ENCODE peak calls at places on chromosomes 2 and 18, in nine cellular contexts. One of them, this sample, is unnamed.

GRCh38 chr2:229869226-229869625 is 52.6 kb downstream of the TRIP12 start:
- DNase-seq in CD8-positive, alpha-beta T cell: no peak
- DNase-seq in left lung: no peak
- DNase-seq in right atrium auricular region: no peak
- DNase-seq in transverse colon: no peak
- DNase-seq in cardiac fibroblast: no peak
- DNase-seq in PC-9: no peak
- DNase-seq in fibroblast of the aortic adventitia: no peak
- DNase-seq in colonic mucosa: no peak
- DNase-seq in this sample: no peak

GRCh38 chr2:37367984-37368383 is 23.6 kb downstream of the QPCT start:
- DNase-seq in CD8-positive, alpha-beta T cell: no peak
- DNase-seq in PC-9: no peak
- DNase-seq in colonic mucosa: no peak
- DNase-seq in transverse colon: no peak
- DNase-seq in cardiac fibroblast: no peak
- DNase-seq in left lung: no peak
- DNase-seq in fibroblast of the aortic adventitia: no peak
- DNase-seq in right atrium auricular region: no peak
- DNase-seq in this sample: no peak

GRCh38 chr2:196442211-196442610 is 197.3 kb upstream of the CCDC150 start:
- DNase-seq in colonic mucosa: no peak
- DNase-seq in right atrium auricular region: no peak
- DNase-seq in left lung: no peak
- DNase-seq in transverse colon: no peak
- DNase-seq in cardiac fibroblast: no peak
- DNase-seq in fibroblast of the aortic adventitia: peak; percentile 27
- DNase-seq in CD8-positive, alpha-beta T cell: no peak
- DNase-seq in PC-9: no peak
- DNase-seq in this sample: no peak

GRCh38 chr2:42450136-42450535 is 43.6 kb downstream of the KCNG3 start:
- DNase-seq in CD8-positive, alpha-beta T cell: no peak
- DNase-seq in left lung: no peak
- DNase-seq in colonic mucosa: no peak
- DNase-seq in right atrium auricular region: no peak
- DNase-seq in PC-9: peak; percentile 69
- DNase-seq in cardiac fibroblast: no peak
- DNase-seq in fibroblast of the aortic adventitia: no peak
- DNase-seq in transverse colon: no peak
- DNase-seq in this sample: no peak

GRCh38 chr18:46624127-46624526 is 32.9 kb downstream of the LOXHD1 start:
- DNase-seq in PC-9: no peak
- DNase-seq in colonic mucosa: no peak
- DNase-seq in cardiac fibroblast: no peak
- DNase-seq in right atrium auricular region: peak; percentile 4
- DNase-seq in CD8-positive, alpha-beta T cell: no peak
- DNase-seq in left lung: no peak
- DNase-seq in fibroblast of the aortic adventitia: no peak
- DNase-seq in transverse colon: no peak
- DNase-seq in this sample: no peak

GRCh38 chr2:118185210-118186109 is 97.2 kb downstream of the INSIG2 start:
- DNase-seq in left lung: peak; percentile 92
- DNase-seq in right atrium auricular region: peak; percentile 81
- DNase-seq in transverse colon: peak; percentile 58
- DNase-seq in PC-9: peak; percentile 67
- DNase-seq in CD8-positive, alpha-beta T cell: no peak
- DNase-seq in fibroblast of the aortic adventitia: peak; percentile 41
- DNase-seq in colonic mucosa: peak; percentile 59
- DNase-seq in cardiac fibroblast: peak; percentile 33
- DNase-seq in this sample: peak; percentile 25

GRCh38 chr2:229027353-229028115 is 243.6 kb downstream of the PID1 start:
- DNase-seq in fibroblast of the aortic adventitia: no peak
- DNase-seq in left lung: no peak
- DNase-seq in cardiac fibroblast: no peak
- DNase-seq in transverse colon: no peak
- DNase-seq in CD8-positive, alpha-beta T cell: no peak
- DNase-seq in right atrium auricular region: no peak
- DNase-seq in PC-9: no peak
- DNase-seq in colonic mucosa: no peak
- DNase-seq in this sample: peak; percentile 5

GRCh38 chr2:146240376-146240775 is 1604.5 kb upstream of the ACVR2A start:
- DNase-seq in CD8-positive, alpha-beta T cell: no peak
- DNase-seq in transverse colon: no peak
- DNase-seq in fibroblast of the aortic adventitia: peak; percentile 15
- DNase-seq in colonic mucosa: no peak
- DNase-seq in PC-9: no peak
- DNase-seq in left lung: no peak
- DNase-seq in right atrium auricular region: no peak
- DNase-seq in cardiac fibroblast: no peak
- DNase-seq in this sample: no peak

GRCh38 chr2:62410926-62411456 is 95.0 kb downstream of the TMEM17 start:
- DNase-seq in right atrium auricular region: no peak
- DNase-seq in transverse colon: no peak
- DNase-seq in fibroblast of the aortic adventitia: no peak
- DNase-seq in colonic mucosa: no peak
- DNase-seq in left lung: no peak
- DNase-seq in CD8-positive, alpha-beta T cell: no peak
- DNase-seq in cardiac fibroblast: no peak
- DNase-seq in PC-9: peak; percentile 75
- DNase-seq in this sample: peak; percentile 4

GRCh38 chr2:41928593-41928992 is 119.2 kb upstream of the PKDCC start:
- DNase-seq in cardiac fibroblast: peak; percentile 82
- DNase-seq in colonic mucosa: no peak
- DNase-seq in transverse colon: no peak
- DNase-seq in right atrium auricular region: no peak
- DNase-seq in fibroblast of the aortic adventitia: peak; percentile 75
- DNase-seq in PC-9: peak; percentile 96
- DNase-seq in left lung: no peak
- DNase-seq in CD8-positive, alpha-beta T cell: no peak
- DNase-seq in this sample: peak; percentile 87

GRCh38 chr2:263774-264492 is at the start of gene SH3YL1:
- DNase-seq in fibroblast of the aortic adventitia: peak; percentile 11
- DNase-seq in cardiac fibroblast: peak; percentile 19
- DNase-seq in colonic mucosa: peak; percentile 88
- DNase-seq in transverse colon: peak; percentile 88
- DNase-seq in right atrium auricular region: no peak
- DNase-seq in left lung: peak; percentile 93
- DNase-seq in PC-9: peak; percentile 71
- DNase-seq in CD8-positive, alpha-beta T cell: peak; percentile 38
- DNase-seq in this sample: no peak

GRCh38 chr2:84297155-84297554 is 161.9 kb downstream of the SUCLG1 start:
- DNase-seq in transverse colon: peak; percentile 77
- DNase-seq in PC-9: peak; percentile 50
- DNase-seq in fibroblast of the aortic adventitia: no peak
- DNase-seq in cardiac fibroblast: no peak
- DNase-seq in colonic mucosa: peak; percentile 74
- DNase-seq in left lung: no peak
- DNase-seq in CD8-positive, alpha-beta T cell: no peak
- DNase-seq in right atrium auricular region: no peak
- DNase-seq in this sample: no peak

GRCh38 chr2:38775921-38776225 is 2.1 kb upstream of the GEMIN6 start:
- DNase-seq in PC-9: no peak
- DNase-seq in right atrium auricular region: no peak
- DNase-seq in cardiac fibroblast: no peak
- DNase-seq in CD8-positive, alpha-beta T cell: no peak
- DNase-seq in left lung: no peak
- DNase-seq in colonic mucosa: no peak
- DNase-seq in transverse colon: no peak
- DNase-seq in fibroblast of the aortic adventitia: no peak
- DNase-seq in this sample: no peak

GRCh38 chr2:134491796-134492441 is 226.9 kb downstream of the TMEM163 start:
- DNase-seq in left lung: no peak
- DNase-seq in right atrium auricular region: peak; percentile 56
- DNase-seq in CD8-positive, alpha-beta T cell: no peak
- DNase-seq in fibroblast of the aortic adventitia: no peak
- DNase-seq in colonic mucosa: no peak
- DNase-seq in PC-9: no peak
- DNase-seq in cardiac fibroblast: no peak
- DNase-seq in transverse colon: no peak
- DNase-seq in this sample: no peak
- TF ChIP-seq CTCF in left lung: no peak
- TF ChIP-seq CTCF in right atrium auricular region: no peak
- TF ChIP-seq CTCF in CD8-positive, alpha-beta T cell: no peak
- TF ChIP-seq CTCF in fibroblast of the aortic adventitia: no peak
- TF ChIP-seq CTCF in colonic mucosa: peak; percentile 14
- TF ChIP-seq CTCF in PC-9: no peak
- TF ChIP-seq CTCF in cardiac fibroblast: peak; percentile 13
- TF ChIP-seq CTCF in transverse colon: no peak
- TF ChIP-seq CTCF in this sample: no peak

DNA sequence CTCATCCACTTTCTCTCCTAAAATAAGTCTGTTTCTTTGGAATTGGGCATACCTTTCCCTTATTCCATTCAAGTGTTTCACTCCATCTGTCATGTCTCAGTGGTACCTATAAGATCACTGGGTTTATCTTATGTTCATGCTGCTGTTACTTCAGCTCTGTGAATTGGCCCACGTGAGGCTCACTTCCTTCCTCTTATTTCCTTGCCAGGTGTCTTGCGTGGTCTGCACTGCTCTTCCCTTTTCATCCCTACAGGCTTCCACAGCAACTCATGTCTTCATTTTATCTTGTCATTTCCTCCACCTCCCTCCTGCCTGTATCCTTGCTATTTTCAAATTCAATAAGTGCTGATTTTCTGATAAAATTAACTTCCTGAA is 159.1 kb upstream of the ALPP start:
- DNase-seq in cardiac fibroblast: no peak
- DNase-seq in left lung: no peak
- DNase-seq in colonic mucosa: no peak
- DNase-seq in transverse colon: no peak
- DNase-seq in CD8-positive, alpha-beta T cell: no peak
- DNase-seq in right atrium auricular region: no peak
- DNase-seq in PC-9: no peak
- DNase-seq in fibroblast of the aortic adventitia: no peak
- DNase-seq in this sample: no peak
- H3K4me3 ChIP-seq in cardiac fibroblast: no peak overlapping the region
- H3K4me3 ChIP-seq in left lung: no peak overlapping the region
- H3K4me3 ChIP-seq in colonic mucosa: no peak overlapping the region
- H3K4me3 ChIP-seq in transverse colon: no peak overlapping the region
- H3K4me3 ChIP-seq in CD8-positive, alpha-beta T cell: no peak overlapping the region
- H3K4me3 ChIP-seq in right atrium auricular region: no peak overlapping the region
- H3K4me3 ChIP-seq in PC-9: no peak overlapping the region
- H3K4me3 ChIP-seq in fibroblast of the aortic adventitia: no peak overlapping the region
- H3K4me3 ChIP-seq in this sample: no peak overlapping the region

GRCh38 chr2:167933097-167933814 is 314.1 kb downstream of the STK39 start:
- DNase-seq in colonic mucosa: no peak
- DNase-seq in PC-9: no peak
- DNase-seq in right atrium auricular region: no peak
- DNase-seq in fibroblast of the aortic adventitia: no peak
- DNase-seq in transverse colon: no peak
- DNase-seq in cardiac fibroblast: no peak
- DNase-seq in left lung: no peak
- DNase-seq in CD8-positive, alpha-beta T cell: no peak
- DNase-seq in this sample: no peak

GRCh38 chr2:167939513-167940360 is 307.7 kb downstream of the STK39 start:
- DNase-seq in cardiac fibroblast: no peak
- DNase-seq in PC-9: no peak
- DNase-seq in transverse colon: no peak
- DNase-seq in fibroblast of the aortic adventitia: no peak
- DNase-seq in left lung: no peak
- DNase-seq in right atrium auricular region: no peak
- DNase-seq in colonic mucosa: no peak
- DNase-seq in CD8-positive, alpha-beta T cell: no peak
- DNase-seq in this sample: no peak

GRCh38 chr2:167932123-167932693 is 315.2 kb downstream of the STK39 start:
- DNase-seq in left lung: no peak
- DNase-seq in fibroblast of the aortic adventitia: no peak
- DNase-seq in CD8-positive, alpha-beta T cell: no peak
- DNase-seq in PC-9: no peak
- DNase-seq in cardiac fibroblast: no peak
- DNase-seq in transverse colon: no peak
- DNase-seq in colonic mucosa: no peak
- DNase-seq in right atrium auricular region: no peak
- DNase-seq in this sample: no peak

GRCh38 chr2:167937403-167937802 is 310.0 kb downstream of the STK39 start:
- DNase-seq in fibroblast of the aortic adventitia: no peak
- DNase-seq in PC-9: no peak
- DNase-seq in transverse colon: no peak
- DNase-seq in colonic mucosa: no peak
- DNase-seq in left lung: no peak
- DNase-seq in right atrium auricular region: no peak
- DNase-seq in cardiac fibroblast: no peak
- DNase-seq in CD8-positive, alpha-beta T cell: no peak
- DNase-seq in this sample: no peak

DNA sequence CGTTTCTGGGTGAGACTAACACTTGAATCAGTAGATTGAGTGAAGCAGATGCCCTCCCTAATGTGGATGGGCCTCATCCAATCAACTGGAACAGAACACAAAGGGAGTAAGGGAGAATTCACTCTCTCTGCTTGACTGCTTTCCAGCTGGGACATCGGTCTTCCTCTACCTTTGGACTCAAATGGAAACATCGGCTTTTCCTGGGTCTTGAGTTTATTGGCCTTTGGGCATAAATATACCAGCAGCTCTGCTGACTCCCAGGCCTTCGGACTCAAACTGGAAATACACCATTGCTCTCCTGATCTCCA is 311.6 kb downstream of the STK39 start:
- DNase-seq in PC-9: no peak
- DNase-seq in right atrium auricular region: no peak
- DNase-seq in colonic mucosa: no peak
- DNase-seq in cardiac fibroblast: no peak
- DNase-seq in CD8-positive, alpha-beta T cell: no peak
- DNase-seq in left lung: no peak
- DNase-seq in transverse colon: no peak
- DNase-seq in fibroblast of the aortic adventitia: no peak
- DNase-seq in this sample: no peak
- TF ChIP-seq CTCF in PC-9: no peak
- TF ChIP-seq CTCF in right atrium auricular region: no peak
- TF ChIP-seq CTCF in colonic mucosa: no peak
- TF ChIP-seq CTCF in cardiac fibroblast: no peak
- TF ChIP-seq CTCF in CD8-positive, alpha-beta T cell: no peak
- TF ChIP-seq CTCF in left lung: no peak
- TF ChIP-seq CTCF in transverse colon: no peak
- TF ChIP-seq CTCF in fibroblast of the aortic adventitia: no peak
- TF ChIP-seq CTCF in this sample: no peak

GRCh38 chr2:127574656-127575055 is 39.2 kb downstream of the MYO7B start:
- DNase-seq in left lung: no peak
- DNase-seq in cardiac fibroblast: no peak
- DNase-seq in CD8-positive, alpha-beta T cell: no peak
- DNase-seq in right atrium auricular region: peak; percentile 23
- DNase-seq in transverse colon: no peak
- DNase-seq in PC-9: peak; percentile 4
- DNase-seq in colonic mucosa: no peak
- DNase-seq in fibroblast of the aortic adventitia: no peak
- DNase-seq in this sample: no peak

GRCh38 chr2:127575185-127575765 is 39.8 kb downstream of the MYO7B start:
- DNase-seq in left lung: no peak
- DNase-seq in PC-9: peak; percentile 5
- DNase-seq in CD8-positive, alpha-beta T cell: no peak
- DNase-seq in fibroblast of the aortic adventitia: no peak
- DNase-seq in cardiac fibroblast: no peak
- DNase-seq in transverse colon: no peak
- DNase-seq in right atrium auricular region: peak; percentile 9
- DNase-seq in colonic mucosa: no peak
- DNase-seq in this sample: no peak

GRCh38 chr2:127577208-127577475 is 41.7 kb downstream of the MYO7B start:
- DNase-seq in right atrium auricular region: no peak
- DNase-seq in PC-9: peak; percentile 26
- DNase-seq in fibroblast of the aortic adventitia: no peak
- DNase-seq in left lung: no peak
- DNase-seq in transverse colon: no peak
- DNase-seq in CD8-positive, alpha-beta T cell: no peak
- DNase-seq in colonic mucosa: no peak
- DNase-seq in cardiac fibroblast: no peak
- DNase-seq in this sample: no peak

GRCh38 chr2:127576433-127577207 is 41.1 kb downstream of the MYO7B start:
- DNase-seq in cardiac fibroblast: peak; percentile 91
- DNase-seq in CD8-positive, alpha-beta T cell: no peak
- DNase-seq in right atrium auricular region: peak; percentile 80
- DNase-seq in left lung: peak; percentile 70
- DNase-seq in colonic mucosa: peak; percentile 16
- DNase-seq in PC-9: no peak
- DNase-seq in transverse colon: no peak
- DNase-seq in fibroblast of the aortic adventitia: peak; percentile 85
- DNase-seq in this sample: peak; percentile 55

GRCh38 chr2:127575941-127576432 is 40.5 kb downstream of the MYO7B start:
- DNase-seq in PC-9: peak; percentile 39
- DNase-seq in cardiac fibroblast: peak; percentile 46
- DNase-seq in colonic mucosa: no peak
- DNase-seq in fibroblast of the aortic adventitia: peak; percentile 49
- DNase-seq in right atrium auricular region: no peak
- DNase-seq in transverse colon: no peak
- DNase-seq in left lung: no peak
- DNase-seq in CD8-positive, alpha-beta T cell: no peak
- DNase-seq in this sample: peak; percentile 6
- H3K4me3 ChIP-seq in PC-9: no peak overlapping the region
- H3K4me3 ChIP-seq in cardiac fibroblast: no peak overlapping the region
- H3K4me3 ChIP-seq in colonic mucosa: no peak overlapping the region
- H3K4me3 ChIP-seq in fibroblast of the aortic adventitia: no peak overlapping the region
- H3K4me3 ChIP-seq in right atrium auricular region: no peak overlapping the region
- H3K4me3 ChIP-seq in transverse colon: no peak overlapping the region
- H3K4me3 ChIP-seq in left lung: no peak overlapping the region
- H3K4me3 ChIP-seq in CD8-positive, alpha-beta T cell: no peak overlapping the region
- H3K4me3 ChIP-seq in this sample: no peak overlapping the region

This sample was measured in choroid plexus epithelial cell.